ENCODE peak calls at places on chromosomes 4 and X, in seven cellular contexts. One of them, this sample, is unnamed.

GRCh38 chrX:143854006-143854405 is 29.9 kb upstream of the UBE2NL start:
- DNase-seq in IMR-90: peak; percentile 11
- DNase-seq in trophoblast cell: no peak
- DNase-seq in H9: no peak
- DNase-seq in mesendoderm: no peak
- DNase-seq in H1: no peak
- DNase-seq in mesenchymal stem cell: peak; percentile 64
- DNase-seq in this sample: no peak

GRCh38 chr4:61202638-61203495 is 2.7 kb downstream of the ADGRL3 start:
- DNase-seq in IMR-90: no peak
- DNase-seq in trophoblast cell: peak; percentile 35
- DNase-seq in H9: peak; percentile 51
- DNase-seq in mesendoderm: peak; percentile 86
- DNase-seq in H1: no peak
- DNase-seq in mesenchymal stem cell: peak; percentile 79
- DNase-seq in this sample: peak; percentile 29

GRCh38 chrX:117851025-117851424 is 265.6 kb downstream of the KLHL13 start:
- DNase-seq in IMR-90: no peak
- DNase-seq in trophoblast cell: no peak
- DNase-seq in H9: no peak
- DNase-seq in mesendoderm: no peak
- DNase-seq in H1: no peak
- DNase-seq in mesenchymal stem cell: no peak
- DNase-seq in this sample: no peak

GRCh38 chr4:17785858-17786257 is 4.4 kb upstream of the FAM184B start:
- DNase-seq in IMR-90: no peak
- DNase-seq in trophoblast cell: no peak
- DNase-seq in H9: no peak
- DNase-seq in mesendoderm: no peak
- DNase-seq in H1: no peak
- DNase-seq in mesenchymal stem cell: no peak
- DNase-seq in this sample: no peak

GRCh38 chr4:168811793-168812651 is 198.0 kb downstream of the CBR4 start:
- DNase-seq in IMR-90: peak; percentile 79
- DNase-seq in trophoblast cell: peak; percentile 77
- DNase-seq in H9: no peak
- DNase-seq in mesendoderm: no peak
- DNase-seq in H1: no peak
- DNase-seq in mesenchymal stem cell: peak; percentile 87
- DNase-seq in this sample: no peak

GRCh38 chrX:17610788-17611187 is 126.5 kb upstream of the SCML1 start:
- DNase-seq in IMR-90: no peak
- DNase-seq in trophoblast cell: no peak
- DNase-seq in H9: no peak
- DNase-seq in mesendoderm: peak; percentile 19
- DNase-seq in H1: no peak
- DNase-seq in mesenchymal stem cell: no peak
- DNase-seq in this sample: no peak

GRCh38 chrX:134654398-134655012 is 3.8 kb downstream of the PLAC1 start:
- DNase-seq in IMR-90: no peak
- DNase-seq in trophoblast cell: no peak
- DNase-seq in H9: no peak
- DNase-seq in mesendoderm: no peak
- DNase-seq in H1: no peak
- DNase-seq in mesenchymal stem cell: no peak
- DNase-seq in this sample: no peak

GRCh38 chrX:154439841-154440240 is 2.9 kb downstream of the GDI1 start:
- DNase-seq in IMR-90: no peak
- DNase-seq in trophoblast cell: no peak
- DNase-seq in H9: no peak
- DNase-seq in mesendoderm: no peak
- DNase-seq in H1: no peak
- DNase-seq in mesenchymal stem cell: no peak
- DNase-seq in this sample: no peak

GRCh38 chr4:30536231-30536630 is 183.9 kb upstream of the PCDH7 start:
- DNase-seq in IMR-90: peak; percentile 0
- DNase-seq in trophoblast cell: no peak
- DNase-seq in H9: no peak
- DNase-seq in mesendoderm: no peak
- DNase-seq in H1: no peak
- DNase-seq in mesenchymal stem cell: peak; percentile 74
- DNase-seq in this sample: no peak

GRCh38 chr4:73883306-73883705 is 14.1 kb downstream of the CXCL1 start:
- DNase-seq in IMR-90: peak; percentile 79
- DNase-seq in trophoblast cell: no peak
- DNase-seq in H9: no peak
- DNase-seq in mesendoderm: no peak
- DNase-seq in H1: no peak
- DNase-seq in mesenchymal stem cell: peak; percentile 38
- DNase-seq in this sample: no peak

GRCh38 chrX:52979568-52979967 is 21.2 kb upstream of the FAM156A start:
- DNase-seq in IMR-90: no peak
- DNase-seq in trophoblast cell: peak; percentile 15
- DNase-seq in H9: no peak
- DNase-seq in mesendoderm: no peak
- DNase-seq in H1: no peak
- DNase-seq in mesenchymal stem cell: no peak
- DNase-seq in this sample: no peak

GRCh38 chr4:142826503-142827241 is 19.4 kb downstream of the INPP4B start:
- DNase-seq in IMR-90: no peak
- DNase-seq in trophoblast cell: no peak
- DNase-seq in H9: no peak
- DNase-seq in mesendoderm: no peak
- DNase-seq in H1: no peak
- DNase-seq in mesenchymal stem cell: no peak
- DNase-seq in this sample: no peak

GRCh38 chr4:163109967-163110366 is 56.7 kb downstream of the NAF1 start:
- DNase-seq in IMR-90: no peak
- DNase-seq in trophoblast cell: no peak
- DNase-seq in H9: no peak
- DNase-seq in mesendoderm: peak; percentile 33
- DNase-seq in H1: no peak
- DNase-seq in mesenchymal stem cell: no peak
- DNase-seq in this sample: no peak

GRCh38 chrX:155048997-155049619 is 21.8 kb downstream of the CMC4 start:
- DNase-seq in IMR-90: peak; percentile 55
- DNase-seq in trophoblast cell: peak; percentile 19
- DNase-seq in H9: peak; percentile 74
- DNase-seq in mesendoderm: peak; percentile 78
- DNase-seq in H1: no peak
- DNase-seq in mesenchymal stem cell: peak; percentile 56
- DNase-seq in this sample: peak; percentile 20

GRCh38 chr4:169305651-169306050 is 34.9 kb upstream of the SH3RF1 start:
- DNase-seq in IMR-90: peak; percentile 10
- DNase-seq in trophoblast cell: no peak
- DNase-seq in H9: no peak
- DNase-seq in mesendoderm: no peak
- DNase-seq in H1: no peak
- DNase-seq in mesenchymal stem cell: peak; percentile 17
- DNase-seq in this sample: no peak

GRCh38 chrX:48520976-48521352 is 644 bp upstream of the EBP start:
- DNase-seq in IMR-90: no peak
- DNase-seq in trophoblast cell: no peak
- DNase-seq in H9: peak; percentile 63
- DNase-seq in mesendoderm: peak; percentile 64
- DNase-seq in H1: no peak
- DNase-seq in mesenchymal stem cell: no peak
- DNase-seq in this sample: no peak

GRCh38 chr4:30443289-30443688 is 276.9 kb upstream of the PCDH7 start:
- DNase-seq in IMR-90: no peak
- DNase-seq in trophoblast cell: no peak
- DNase-seq in H9: peak; percentile 37
- DNase-seq in mesendoderm: peak; percentile 75
- DNase-seq in H1: peak; percentile 39
- DNase-seq in mesenchymal stem cell: no peak
- DNase-seq in this sample: peak; percentile 26

GRCh38 chr4:128604840-128605239 is 204.7 kb upstream of the JADE1 start:
- DNase-seq in IMR-90: peak; percentile 47
- DNase-seq in trophoblast cell: peak; percentile 94
- DNase-seq in H9: no peak
- DNase-seq in mesendoderm: no peak
- DNase-seq in H1: no peak
- DNase-seq in mesenchymal stem cell: no peak
- DNase-seq in this sample: no peak
- H2AK5ac ChIP-seq in IMR-90: no peak overlapping the region
- H2AK5ac ChIP-seq in trophoblast cell: no peak overlapping the region
- H2AK5ac ChIP-seq in H9: no peak overlapping the region
- H2AK5ac ChIP-seq in mesendoderm: no peak overlapping the region
- H2AK5ac ChIP-seq in H1: no peak overlapping the region
- H2AK5ac ChIP-seq in mesenchymal stem cell: no peak overlapping the region
- H2AK5ac ChIP-seq in this sample: no peak overlapping the region

GRCh38 chrX:120647127-120647526 is 17.3 kb upstream of the C1GALT1C1 start:
- DNase-seq in IMR-90: no peak
- DNase-seq in trophoblast cell: no peak
- DNase-seq in H9: no peak
- DNase-seq in mesendoderm: no peak
- DNase-seq in H1: no peak
- DNase-seq in mesenchymal stem cell: no peak
- DNase-seq in this sample: no peak

DNA sequence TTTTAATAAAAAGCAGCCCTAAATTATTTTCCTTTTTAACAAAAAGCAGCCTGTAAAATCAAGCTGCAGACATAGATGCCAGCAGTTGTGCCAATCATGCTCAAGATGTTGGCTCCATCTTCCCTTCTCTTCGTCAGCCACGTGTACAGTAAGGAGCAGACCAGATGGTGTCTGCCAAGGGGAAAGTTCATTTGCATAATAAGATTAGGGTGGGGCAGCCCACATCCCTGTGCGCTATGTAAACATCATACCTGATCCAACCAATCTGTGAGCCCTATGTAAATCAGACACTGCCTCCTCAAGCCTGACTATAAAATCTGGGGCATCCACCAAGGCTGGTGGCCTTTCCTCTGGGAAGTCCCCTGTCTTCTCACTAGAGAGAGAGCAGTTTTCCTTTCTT is 23.1 kb upstream of the C1GALT1C1 start:
- DNase-seq in IMR-90: no peak
- DNase-seq in trophoblast cell: no peak
- DNase-seq in H9: no peak
- DNase-seq in mesendoderm: peak; percentile 20
- DNase-seq in H1: no peak
- DNase-seq in mesenchymal stem cell: no peak
- DNase-seq in this sample: no peak
- H2AK5ac ChIP-seq in IMR-90: no peak overlapping the region
- H2AK5ac ChIP-seq in trophoblast cell: no peak overlapping the region
- H2AK5ac ChIP-seq in H9: no peak overlapping the region
- H2AK5ac ChIP-seq in mesendoderm: no peak overlapping the region
- H2AK5ac ChIP-seq in H1: no peak overlapping the region
- H2AK5ac ChIP-seq in mesenchymal stem cell: no peak overlapping the region
- H2AK5ac ChIP-seq in this sample: no peak overlapping the region

DNA sequence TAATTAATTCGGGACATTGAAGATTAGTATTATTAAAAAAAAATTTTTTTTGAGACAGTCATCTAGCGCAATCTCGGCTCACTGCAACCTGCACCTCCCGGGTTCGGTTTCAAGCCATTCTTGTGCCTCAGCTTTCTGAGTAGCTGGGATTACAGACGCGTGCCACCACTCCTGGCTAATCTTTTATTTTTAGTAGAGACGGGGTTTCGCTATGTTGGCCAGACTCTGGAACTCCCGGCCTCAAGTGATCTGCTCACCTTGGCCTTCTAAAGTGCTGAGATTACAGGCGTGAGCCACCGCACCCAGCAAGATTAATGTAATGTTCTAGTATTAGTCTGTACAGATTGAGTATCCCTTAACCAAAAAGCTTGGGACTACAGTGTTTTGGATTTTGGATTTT is 32.7 kb downstream of the REST start:
- DNase-seq in IMR-90: no peak
- DNase-seq in trophoblast cell: no peak
- DNase-seq in H9: no peak
- DNase-seq in mesendoderm: no peak
- DNase-seq in H1: no peak
- DNase-seq in mesenchymal stem cell: no peak
- DNase-seq in this sample: no peak
- H2AK5ac ChIP-seq in IMR-90: no peak overlapping the region
- H2AK5ac ChIP-seq in trophoblast cell: no peak overlapping the region
- H2AK5ac ChIP-seq in H9: no peak overlapping the region
- H2AK5ac ChIP-seq in mesendoderm: no peak overlapping the region
- H2AK5ac ChIP-seq in H1: no peak overlapping the region
- H2AK5ac ChIP-seq in mesenchymal stem cell: no peak overlapping the region
- H2AK5ac ChIP-seq in this sample: no peak overlapping the region

GRCh38 chr4:10623241-10623640 is 61.3 kb downstream of the CLNK start:
- DNase-seq in IMR-90: peak; percentile 76
- DNase-seq in trophoblast cell: peak; percentile 86
- DNase-seq in H9: no peak
- DNase-seq in mesendoderm: peak; percentile 13
- DNase-seq in H1: no peak
- DNase-seq in mesenchymal stem cell: no peak
- DNase-seq in this sample: no peak

GRCh38 chr4:10622728-10623127 is 61.8 kb downstream of the CLNK start:
- DNase-seq in IMR-90: no peak
- DNase-seq in trophoblast cell: peak; percentile 44
- DNase-seq in H9: no peak
- DNase-seq in mesendoderm: peak; percentile 70
- DNase-seq in H1: no peak
- DNase-seq in mesenchymal stem cell: no peak
- DNase-seq in this sample: no peak

GRCh38 chr4:10620935-10621488 is 63.6 kb downstream of the CLNK start:
- DNase-seq in IMR-90: no peak
- DNase-seq in trophoblast cell: peak; percentile 20
- DNase-seq in H9: no peak
- DNase-seq in mesendoderm: peak; percentile 42
- DNase-seq in H1: no peak
- DNase-seq in mesenchymal stem cell: no peak
- DNase-seq in this sample: no peak

GRCh38 chr4:10619855-10620254 is 64.7 kb downstream of the CLNK start:
- DNase-seq in IMR-90: no peak
- DNase-seq in trophoblast cell: peak; percentile 51
- DNase-seq in H9: no peak
- DNase-seq in mesendoderm: peak; percentile 59
- DNase-seq in H1: no peak
- DNase-seq in mesenchymal stem cell: no peak
- DNase-seq in this sample: no peak

GRCh38 chr4:10619220-10619619 is 65.3 kb downstream of the CLNK start:
- DNase-seq in IMR-90: peak; percentile 38
- DNase-seq in trophoblast cell: peak; percentile 31
- DNase-seq in H9: no peak
- DNase-seq in mesendoderm: no peak
- DNase-seq in H1: no peak
- DNase-seq in mesenchymal stem cell: no peak
- DNase-seq in this sample: no peak
- H2AK5ac ChIP-seq in IMR-90: no peak overlapping the region
- H2AK5ac ChIP-seq in trophoblast cell: no peak overlapping the region
- H2AK5ac ChIP-seq in H9: no peak overlapping the region
- H2AK5ac ChIP-seq in mesendoderm: no peak overlapping the region
- H2AK5ac ChIP-seq in H1: no peak overlapping the region
- H2AK5ac ChIP-seq in mesenchymal stem cell: no peak overlapping the region
- H2AK5ac ChIP-seq in this sample: no peak overlapping the region

This sample was measured in neuronal stem cell.